ENCODE peak calls at places on chromosomes 7 and 10, in four cellular contexts. One of them, this sample, is unnamed. For H3K36me3 and H3K4me1, the result is how much of the 10 kb centered on the place peaks cover.

GRCh38 chr7:137820677-137821420 is 25.9 kb downstream of the DGKI start:
- DNase-seq in NT2/D1: peak
- DNase-seq in adipocyte: peak
- DNase-seq in Caco-2: no peak
- DNase-seq in this sample: no peak

GRCh38 chr10:90644165-90644564 is 213.7 kb downstream of the HTR7 start:
- DNase-seq in adipocyte: peak
- DNase-seq in Caco-2: no peak
- DNase-seq in NT2/D1: no peak
- DNase-seq in this sample: no peak

GRCh38 chr10:42637142-42637541 is 1.2 kb downstream of the ZNF33B start:
- DNase-seq in adipocyte: no peak
- DNase-seq in NT2/D1: no peak
- DNase-seq in Caco-2: no peak
- DNase-seq in this sample: no peak

GRCh38 chr7:148838905-148839304 is 45.2 kb downstream of the EZH2 start:
- DNase-seq in NT2/D1: no peak
- DNase-seq in adipocyte: no peak
- DNase-seq in Caco-2: no peak
- DNase-seq in this sample: no peak

GRCh38 chr7:55026086-55026790 is 7.4 kb downstream of the EGFR start:
- DNase-seq in NT2/D1: no peak
- DNase-seq in Caco-2: no peak
- DNase-seq in adipocyte: peak
- DNase-seq in this sample: no peak

GRCh38 chr10:32317795-32318194 is 29.2 kb downstream of the EPC1 start:
- DNase-seq in NT2/D1: no peak
- DNase-seq in Caco-2: no peak
- DNase-seq in adipocyte: no peak
- DNase-seq in this sample: no peak

GRCh38 chr10:37495415-37495814 is 362.0 kb downstream of the ZNF248 start:
- DNase-seq in NT2/D1: peak
- DNase-seq in adipocyte: peak
- DNase-seq in Caco-2: no peak
- DNase-seq in this sample: no peak

GRCh38 chr7:28920424-28920823 is 37.7 kb downstream of the TRIL start:
- DNase-seq in Caco-2: no peak
- DNase-seq in NT2/D1: no peak
- DNase-seq in adipocyte: no peak
- DNase-seq in this sample: no peak

GRCh38 chr10:111999205-111999914 is 184.2 kb downstream of the GPAM start:
- DNase-seq in Caco-2: no peak
- DNase-seq in adipocyte: no peak
- DNase-seq in NT2/D1: peak
- DNase-seq in this sample: no peak

GRCh38 chr7:107934991-107935770 is 44.2 kb downstream of the DLD start:
- DNase-seq in Caco-2: no peak
- DNase-seq in NT2/D1: no peak
- DNase-seq in adipocyte: peak
- DNase-seq in this sample: no peak

GRCh38 chr10:101319241-101319915 is 34.6 kb upstream of the BTRC start:
- DNase-seq in Caco-2: no peak
- DNase-seq in NT2/D1: peak
- DNase-seq in adipocyte: no peak
- DNase-seq in this sample: no peak

GRCh38 chr7:69025249-69025648 is 573.0 kb upstream of the AUTS2 start:
- DNase-seq in NT2/D1: no peak
- DNase-seq in Caco-2: no peak
- DNase-seq in adipocyte: no peak
- DNase-seq in this sample: no peak

GRCh38 chr10:79163663-79163970 is 94.9 kb downstream of the ZMIZ1 start:
- DNase-seq in NT2/D1: no peak
- DNase-seq in adipocyte: no peak
- DNase-seq in Caco-2: no peak
- DNase-seq in this sample: no peak

GRCh38 chr10:132100556-132101349 is 35.0 kb downstream of the JAKMIP3 start:
- DNase-seq in Caco-2: no peak
- DNase-seq in adipocyte: no peak
- DNase-seq in NT2/D1: no peak
- DNase-seq in this sample: no peak

GRCh38 chr7:33853361-33854062 is 51.8 kb upstream of the BMPER start:
- DNase-seq in Caco-2: no peak
- DNase-seq in adipocyte: peak
- DNase-seq in NT2/D1: no peak
- DNase-seq in this sample: no peak

GRCh38 chr7:133003052-133003910 is 78.6 kb downstream of the CHCHD3 start:
- DNase-seq in Caco-2: no peak
- DNase-seq in adipocyte: no peak
- DNase-seq in NT2/D1: no peak
- DNase-seq in this sample: no peak

GRCh38 chr10:72331575-72332422 is 22.9 kb downstream of the DNAJB12 start:
- DNase-seq in Caco-2: no peak
- DNase-seq in adipocyte: peak
- DNase-seq in NT2/D1: no peak
- DNase-seq in this sample: peak

GRCh38 chr7:12094365-12094921 is 116.7 kb upstream of the TMEM106B start:
- DNase-seq in adipocyte: no peak
- DNase-seq in Caco-2: no peak
- DNase-seq in NT2/D1: peak
- DNase-seq in this sample: no peak

GRCh38 chr10:63819753-63820347 is 298.6 kb downstream of the REEP3 start:
- DNase-seq in adipocyte: peak
- DNase-seq in NT2/D1: peak
- DNase-seq in Caco-2: peak
- DNase-seq in this sample: no peak

GRCh38 chr10:68665841-68666240 is 55.2 kb upstream of the CCAR1 start:
- DNase-seq in Caco-2: no peak
- DNase-seq in NT2/D1: no peak
- DNase-seq in adipocyte: peak
- DNase-seq in this sample: no peak

DNA sequence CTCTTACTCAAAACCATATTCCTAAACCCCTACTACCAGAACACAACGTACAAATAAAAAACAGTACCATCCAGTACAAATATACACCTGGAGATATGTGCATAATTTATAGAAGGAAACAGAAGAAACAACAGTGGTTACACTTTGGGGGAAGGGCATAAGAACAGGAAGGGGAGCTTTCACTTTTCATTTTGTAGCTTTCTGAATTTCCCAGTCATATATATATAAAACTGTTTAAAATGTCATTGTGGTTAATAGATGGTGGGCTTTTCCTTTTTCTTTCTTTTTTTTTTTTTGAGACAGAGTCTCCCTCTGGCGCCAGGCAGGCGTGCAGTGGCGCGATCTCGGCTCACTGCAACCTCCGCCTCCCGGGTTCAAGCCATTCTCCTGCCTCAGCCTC is 47.2 kb downstream of the MALSU1 start:
- DNase-seq in NT2/D1: no peak
- DNase-seq in Caco-2: no peak
- DNase-seq in adipocyte: no peak
- DNase-seq in this sample: no peak
- H3K36me3 ChIP-seq in NT2/D1: half or more
- H3K36me3 ChIP-seq in Caco-2: under half
- H3K36me3 ChIP-seq in adipocyte: under half
- H3K36me3 ChIP-seq in this sample: half or more

GRCh38 chr10:15703944-15704580 is 15.7 kb downstream of the ITGA8 start:
- DNase-seq in Caco-2: no peak
- DNase-seq in NT2/D1: no peak
- DNase-seq in adipocyte: no peak
- DNase-seq in this sample: no peak
- H3K4me1 ChIP-seq in Caco-2: under half
- H3K4me1 ChIP-seq in NT2/D1: under half
- H3K4me1 ChIP-seq in adipocyte: under half
- H3K4me1 ChIP-seq in this sample: under half

GRCh38 chr7:112882506-112882905 is 92.3 kb upstream of the TMEM168 start:
- DNase-seq in NT2/D1: no peak
- DNase-seq in Caco-2: no peak
- DNase-seq in adipocyte: no peak
- DNase-seq in this sample: no peak

GRCh38 chr7:112886171-112886570 is 96.0 kb upstream of the TMEM168 start:
- DNase-seq in adipocyte: no peak
- DNase-seq in NT2/D1: no peak
- DNase-seq in Caco-2: no peak
- DNase-seq in this sample: no peak

GRCh38 chr7:112877671-112878460 is 87.7 kb upstream of the TMEM168 start:
- DNase-seq in NT2/D1: no peak
- DNase-seq in adipocyte: peak
- DNase-seq in Caco-2: no peak
- DNase-seq in this sample: no peak

GRCh38 chr7:112880786-112881418 is 90.7 kb upstream of the TMEM168 start:
- DNase-seq in Caco-2: no peak
- DNase-seq in adipocyte: no peak
- DNase-seq in NT2/D1: no peak
- DNase-seq in this sample: no peak

DNA sequence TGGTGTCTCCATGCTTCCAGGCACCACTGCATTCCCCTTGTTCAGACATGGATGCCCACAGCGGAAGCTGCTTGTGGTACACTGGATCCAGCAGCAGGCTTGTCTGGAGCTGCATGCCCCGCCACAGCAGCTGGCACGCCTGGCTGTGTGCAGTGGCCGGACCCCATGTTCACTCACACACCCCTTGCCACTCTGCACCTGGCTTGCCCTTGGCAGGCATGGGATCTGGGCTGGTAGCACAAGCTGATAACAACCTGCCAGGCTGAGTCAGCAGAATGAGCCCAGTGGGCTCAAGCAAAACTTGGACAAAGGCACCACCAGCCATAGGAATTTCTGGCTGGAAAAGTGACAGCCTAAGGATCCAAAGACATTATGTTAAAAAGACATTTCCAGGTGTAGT is 91.8 kb upstream of the TMEM168 start:
- DNase-seq in NT2/D1: no peak
- DNase-seq in Caco-2: no peak
- DNase-seq in adipocyte: no peak
- DNase-seq in this sample: no peak
- H3K36me3 ChIP-seq in NT2/D1: under half
- H3K36me3 ChIP-seq in Caco-2: under half
- H3K36me3 ChIP-seq in adipocyte: under half
- H3K36me3 ChIP-seq in this sample: under half

GRCh38 chr7:30170460-30171197 is 35.8 kb downstream of the MTURN start:
- DNase-seq in adipocyte: no peak
- DNase-seq in Caco-2: no peak
- DNase-seq in NT2/D1: no peak
- DNase-seq in this sample: no peak
- H3K4me1 ChIP-seq in adipocyte: half or more
- H3K4me1 ChIP-seq in Caco-2: under half
- H3K4me1 ChIP-seq in NT2/D1: under half
- H3K4me1 ChIP-seq in this sample: under half

DNA sequence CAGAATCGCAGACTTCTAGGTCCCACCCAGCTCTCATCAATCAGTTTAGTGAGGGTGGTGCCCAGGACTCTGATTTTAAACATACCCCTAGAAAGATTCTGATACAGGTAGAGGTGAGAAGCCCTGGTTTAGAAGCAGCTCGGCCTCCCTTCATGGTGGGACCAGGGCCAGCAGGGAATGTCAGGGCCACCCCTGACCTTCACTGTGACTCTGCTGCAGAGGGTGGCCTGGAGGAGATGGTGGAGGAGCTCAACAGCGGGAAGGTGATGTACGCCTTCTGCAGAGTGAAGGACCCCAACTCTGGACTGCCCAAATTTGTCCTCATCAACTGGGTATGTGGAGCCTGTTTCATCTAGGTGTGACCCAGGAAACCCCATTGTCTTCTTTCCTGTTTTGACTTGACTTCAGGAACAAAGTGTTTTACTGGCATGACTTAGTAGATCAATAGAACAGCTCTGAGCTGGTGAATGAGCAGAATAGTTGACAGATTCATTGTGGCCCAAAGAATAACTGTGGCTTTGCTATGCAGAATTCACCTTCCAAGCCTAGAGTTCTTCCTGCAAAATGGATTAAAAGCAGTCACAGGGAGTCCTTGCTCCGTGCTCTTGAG is 7.2 kb downstream of the DBNL start:
- DNase-seq in adipocyte: no peak
- DNase-seq in Caco-2: no peak
- DNase-seq in NT2/D1: no peak
- DNase-seq in this sample: no peak
- H3K36me3 ChIP-seq in adipocyte: half or more
- H3K36me3 ChIP-seq in Caco-2: under half
- H3K36me3 ChIP-seq in NT2/D1: half or more
- H3K36me3 ChIP-seq in this sample: half or more

GRCh38 chr7:120717166-120717565 is 140.8 kb downstream of the TSPAN12 start:
- DNase-seq in NT2/D1: no peak
- DNase-seq in Caco-2: no peak
- DNase-seq in adipocyte: no peak
- DNase-seq in this sample: no peak
- H3K4me1 ChIP-seq in NT2/D1: under half
- H3K4me1 ChIP-seq in Caco-2: under half
- H3K4me1 ChIP-seq in adipocyte: under half
- H3K4me1 ChIP-seq in this sample: under half

GRCh38 chr7:140451716-140452115 is 27.6 kb downstream of the MKRN1 start:
- DNase-seq in NT2/D1: no peak
- DNase-seq in Caco-2: no peak
- DNase-seq in adipocyte: no peak
- DNase-seq in this sample: no peak
- H3K36me3 ChIP-seq in NT2/D1: under half
- H3K36me3 ChIP-seq in Caco-2: under half
- H3K36me3 ChIP-seq in adipocyte: under half
- H3K36me3 ChIP-seq in this sample: under half

GRCh38 chr7:120944826-120945562 is 5.6 kb upstream of the ING3 start:
- DNase-seq in adipocyte: no peak
- DNase-seq in NT2/D1: no peak
- DNase-seq in Caco-2: no peak
- DNase-seq in this sample: no peak
- H3K4me1 ChIP-seq in adipocyte: under half
- H3K4me1 ChIP-seq in NT2/D1: under half
- H3K4me1 ChIP-seq in Caco-2: under half
- H3K4me1 ChIP-seq in this sample: under half

DNA sequence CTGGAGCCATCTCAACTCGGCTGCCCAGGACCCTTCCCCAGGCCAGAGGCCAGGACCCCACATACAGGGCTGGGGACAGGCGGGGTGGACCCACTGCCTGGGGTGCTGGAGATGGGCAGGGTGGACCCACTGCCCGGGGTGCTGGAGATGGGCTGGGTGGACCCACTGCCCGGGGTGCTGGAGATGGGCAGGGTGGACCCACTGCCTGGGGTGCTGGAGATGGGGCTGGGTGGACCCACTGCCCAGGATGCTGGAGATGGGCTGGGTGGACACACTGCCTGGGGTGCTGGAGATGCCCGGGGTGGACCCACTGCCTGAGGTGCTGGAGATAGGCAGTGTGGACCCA is 32.4 kb upstream of the FOXL3 start:
- DNase-seq in Caco-2: no peak
- DNase-seq in NT2/D1: no peak
- DNase-seq in adipocyte: no peak
- DNase-seq in this sample: peak
- H3K36me3 ChIP-seq in Caco-2: under half
- H3K36me3 ChIP-seq in NT2/D1: under half
- H3K36me3 ChIP-seq in adipocyte: half or more
- H3K36me3 ChIP-seq in this sample: under half